ENCODE peak calls at places on chromosomes 13 and 19, in four cellular contexts. A is endothelial cell; S is CD8-positive, alpha-beta T cell; M is MM.1S. T is an unnamed sample.

GRCh38 chr19:18438331-18439024 is 545 bp upstream of the ISYNA1 start:
- DNase-seq in A (no peak), M (no peak), S (no peak), T (no peak)

GRCh38 chr13:20566424-20566916 is 487 bp upstream of the IFT88 start:
- DNase-seq in A (no peak), S (peak), M (peak), T (no peak)

GRCh38 chr19:14475251-14476073 is at the start of gene PTGER1:
- DNase-seq in M (no peak), S (peak), A (peak), T (peak)

GRCh38 chr19:1672038-1672768 is 19.8 kb upstream of the TCF3 start:
- DNase-seq in S (peak), M (peak), A (peak), T (peak)

GRCh38 chr13:71254384-71254783 is 612.6 kb downstream of the DACH1 start:
- DNase-seq in A (no peak), M (no peak), S (no peak), T (no peak)

GRCh38 chr13:113741101-113741731 is 17.8 kb upstream of the TMEM255B start:
- DNase-seq in M (peak), A (no peak), S (no peak), T (no peak)

GRCh38 chr13:73703606-73704005 is 430.6 kb downstream of the KLF12 start:
- DNase-seq in S (no peak), M (no peak), A (no peak), T (no peak)

GRCh38 chr19:13220847-13221246 is 70.6 kb downstream of the IER2 start:
- DNase-seq in M (no peak), A (no peak), S (no peak), T (no peak)

GRCh38 chr13:114119196-114119595 is 13.2 kb downstream of the RASA3 start:
- DNase-seq in M (no peak), A (peak), S (no peak), T (no peak)

GRCh38 chr13:106986033-106986484 is 418.1 kb upstream of the ARGLU1 start:
- DNase-seq in A (no peak), S (no peak), M (no peak), T (no peak)

GRCh38 chr13:48828962-48829405 is 146.7 kb upstream of the FNDC3A start:
- DNase-seq in M (no peak), A (no peak), S (no peak), T (no peak)

GRCh38 chr13:111518161-111518791 is 197.8 kb downstream of the TEX29 start:
- DNase-seq in A (no peak), S (no peak), M (no peak), T (no peak)

GRCh38 chr13:23570931-23571330 is 719 bp downstream of the TNFRSF19 start:
- DNase-seq in A (no peak), S (no peak), M (no peak), T (no peak)

GRCh38 chr13:97231118-97231831 is 9.1 kb downstream of the MBNL2 start:
- DNase-seq in A (no peak), M (no peak), S (no peak), T (no peak)

GRCh38 chr19:8506402-8506957 is 4.0 kb upstream of the PRAM1 start:
- DNase-seq in S (no peak), M (no peak), A (no peak), T (no peak)

GRCh38 chr19:44723952-44724319 is 24.6 kb upstream of the BCL3 start:
- DNase-seq in S (peak), A (peak), M (peak), T (peak)

GRCh38 chr19:19488041-19488874 is 27.1 kb downstream of the TSSK6 start:
- DNase-seq in S (no peak), M (no peak), A (no peak), T (no peak)

GRCh38 chr13:46146898-46147297 is 35.1 kb downstream of the LCP1 start:
- DNase-seq in M (no peak), A (peak), S (no peak), T (no peak)

GRCh38 chr19:2775556-2776430 is 7.3 kb downstream of the SGTA start:
- DNase-seq in S (peak), M (no peak), A (no peak), T (peak)

GRCh38 chr19:11659612-11660011 is 62.3 kb downstream of the ZNF627 start:
- DNase-seq in M (peak), A (no peak), S (no peak), T (peak)

GRCh38 chr19:4386038-4386782 is 14.1 kb downstream of the SH3GL1 start:
- DNase-seq in A (no peak), S (no peak), M (no peak), T (no peak)
- TF ChIP-seq CTCF in A (peak), S (no peak), M (no peak), T (no peak)

DNA sequence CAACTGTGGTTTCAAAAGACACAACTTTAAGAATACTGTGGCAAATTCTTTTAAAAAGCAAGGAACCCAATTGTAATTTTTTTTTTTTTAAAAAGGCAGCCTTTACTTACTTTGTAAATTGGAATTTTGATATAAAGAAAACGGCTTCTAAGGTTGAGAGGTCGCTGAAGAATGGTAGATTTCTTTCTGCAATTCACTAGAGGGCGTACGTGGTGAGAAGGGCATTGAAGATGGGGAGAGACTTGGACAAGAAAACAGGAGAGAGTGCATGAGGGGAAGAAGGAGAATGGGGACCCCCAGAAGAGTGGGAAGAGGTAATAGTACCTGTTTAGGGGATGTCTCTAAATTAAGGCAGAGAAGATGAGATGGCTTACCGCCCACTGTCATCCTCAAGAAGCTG is 33.5 kb upstream of the PABPC3 start:
- DNase-seq in M (no peak), A (no peak), S (no peak), T (no peak)
- TF ChIP-seq CTCF in M (no peak), A (no peak), S (no peak), T (no peak)

DNA sequence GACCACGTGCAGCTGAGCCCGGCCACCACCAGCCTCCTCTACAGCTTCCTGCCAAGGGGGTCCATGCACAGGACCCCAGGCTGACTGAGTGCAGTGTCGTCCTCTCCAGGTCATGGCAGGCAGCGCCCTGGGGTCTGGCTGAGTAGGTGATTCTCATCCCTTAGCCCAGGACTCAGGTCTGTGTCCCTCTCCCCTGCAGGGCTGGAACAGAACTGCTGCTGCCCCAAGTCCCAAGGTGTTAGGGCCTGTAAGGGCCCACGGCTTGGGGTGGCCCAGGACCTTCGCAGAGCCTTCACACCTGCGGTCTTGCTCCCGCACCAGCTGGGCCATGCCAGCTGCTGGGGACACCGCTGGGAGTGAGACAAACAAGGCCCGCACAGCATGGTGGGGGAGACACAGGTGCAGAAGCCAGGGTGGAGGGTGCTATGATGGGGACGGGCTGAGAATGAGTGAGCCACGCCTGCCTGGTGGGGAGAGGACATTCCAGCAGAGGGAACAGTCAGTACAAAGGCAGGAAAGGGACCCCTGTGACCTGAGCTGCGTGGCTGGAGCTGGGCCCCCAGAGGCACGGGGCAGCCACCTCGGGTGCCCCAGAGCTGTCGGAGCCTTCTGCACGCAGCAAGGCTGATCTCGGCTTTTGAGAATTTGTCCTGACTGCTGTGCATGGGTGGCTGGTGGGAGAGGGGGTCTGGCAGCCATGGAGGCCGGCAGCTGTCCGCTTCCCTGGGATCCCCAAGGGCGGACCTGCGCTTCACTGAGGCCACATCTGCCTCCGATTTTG is 11.9 kb downstream of the PLEKHF1 start:
- DNase-seq in A (no peak), S (no peak), M (no peak), T (no peak)
- TF ChIP-seq CTCF in A (no peak), S (no peak), M (no peak), T (no peak)

GRCh38 chr13:26602783-26603182 is 45.3 kb downstream of the WASF3 start:
- DNase-seq in A (no peak), M (no peak), S (no peak), T (no peak)

GRCh38 chr13:26600345-26600761 is 42.9 kb downstream of the WASF3 start:
- DNase-seq in M (no peak), S (no peak), A (no peak), T (no peak)

GRCh38 chr13:26601669-26602068 is 44.2 kb downstream of the WASF3 start:
- DNase-seq in A (no peak), M (peak), S (no peak), T (peak)

GRCh38 chr13:26604784-26605183 is 47.3 kb downstream of the WASF3 start:
- DNase-seq in S (no peak), A (no peak), M (no peak), T (no peak)

DNA sequence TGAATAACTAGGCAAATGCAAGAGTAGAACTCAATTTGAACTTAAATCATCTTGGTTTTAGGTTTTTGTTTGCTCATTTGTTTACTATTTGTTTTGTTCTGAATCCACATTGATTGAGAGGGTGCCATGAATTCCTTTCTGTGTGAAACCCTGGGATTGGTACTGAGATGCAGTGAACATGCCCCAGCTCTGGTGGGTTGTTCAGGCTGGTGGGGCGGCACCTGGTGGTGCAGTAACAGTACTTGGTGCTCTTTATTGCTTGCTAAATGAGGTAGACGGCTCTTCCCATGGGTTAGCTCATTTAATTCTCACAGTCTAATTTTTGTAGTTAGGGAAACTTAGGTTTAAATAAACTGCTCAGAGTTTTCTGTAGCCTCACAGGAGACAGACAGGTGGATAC is 48.4 kb downstream of the WASF3 start:
- DNase-seq in M (no peak), A (peak), S (no peak), T (no peak)
- TF ChIP-seq CTCF in M (no peak), A (no peak), S (no peak), T (no peak)